ENCODE peak calls at places on chromosome 9, in four cellular contexts. Y is HEK293T, L is HepG2, X is K562. G is an unnamed sample.
A peak's percentile ranks its signal among the peaks of the same experiment; 100 is the strongest.

GRCh38 chr9:12783767-12784460 is 9.1 kb downstream of the LURAP1L start:
- DNase-seq in L (no peak), Y (no peak), X (no peak), G (no peak)

GRCh38 chr9:114047717-114048116 is 30.4 kb downstream of the AMBP start:
- DNase-seq in X (no peak), Y (no peak), L (peak; percentile 68), G (no peak)

GRCh38 chr9:89448381-89448780 is 49.5 kb downstream of the SEMA4D start:
- DNase-seq in Y (no peak), L (no peak), X (no peak), G (no peak)

GRCh38 chr9:114953917-114954316 is 23.5 kb upstream of the TNFSF8 start:
- DNase-seq in X (no peak), Y (no peak), L (no peak), G (no peak)

GRCh38 chr9:113907282-113907681 is 31.2 kb downstream of the ZNF618 start:
- DNase-seq in L (no peak), X (no peak), Y (no peak), G (no peak)

GRCh38 chr9:13386324-13386723 is 106.8 kb upstream of the MPDZ start:
- DNase-seq in L (no peak), X (no peak), Y (no peak), G (no peak)

GRCh38 chr9:125649315-125649714 is 57.7 kb downstream of the MAPKAP1 start:
- DNase-seq in Y (no peak), L (no peak), X (no peak), G (no peak)

GRCh38 chr9:131982683-131983239 is 96.9 kb downstream of the MED27 start:
- DNase-seq in L (no peak), X (no peak), Y (no peak), G (peak; percentile 37)

GRCh38 chr9:121220996-121221671 is 19.5 kb upstream of the RAB14 start:
- DNase-seq in L (no peak), X (no peak), Y (no peak), G (no peak)

GRCh38 chr9:91302831-91303230 is 58.9 kb downstream of the AUH start:
- DNase-seq in X (no peak), L (peak; percentile 12), Y (no peak), G (no peak)

GRCh38 chr9:88072831-88073365 is 65.4 kb downstream of the SPATA31C2 start:
- DNase-seq in X (no peak), L (no peak), Y (no peak), G (no peak)

GRCh38 chr9:20898885-20899554 is 132.4 kb downstream of the HACD4 start:
- DNase-seq in X (no peak), L (no peak), Y (no peak), G (no peak)

GRCh38 chr9:133252301-133252776 is 22.7 kb downstream of the ABO start:
- DNase-seq in X (no peak), L (no peak), Y (no peak), G (no peak)

GRCh38 chr9:136965771-136966484 is 11.4 kb upstream of the PTGDS start:
- DNase-seq in X (peak; percentile 56), L (no peak), Y (no peak), G (no peak)
- TF ChIP-seq FOXK2 in X (no peak), L (no peak), Y (no peak), G (no peak)

DNA sequence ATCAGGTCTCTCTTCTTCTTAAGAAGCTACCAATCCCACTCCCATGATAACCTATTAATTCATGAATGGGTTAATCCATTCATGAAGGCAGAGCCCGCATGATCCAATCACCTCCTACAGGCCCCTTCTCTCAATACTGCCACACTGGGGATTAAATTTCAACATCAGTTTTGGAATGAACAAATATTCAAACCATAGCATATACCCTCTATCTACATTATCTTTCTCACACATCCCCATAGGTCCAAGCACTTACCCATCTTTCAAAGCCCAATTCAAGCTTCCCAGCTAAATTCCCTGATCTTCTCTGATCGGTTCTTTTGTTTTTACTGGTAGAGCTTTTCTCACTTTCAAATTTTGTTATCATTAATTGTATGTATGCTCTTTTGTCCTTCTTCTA is 10.5 kb upstream of the SHOC1 start:
- DNase-seq in L (no peak), X (no peak), Y (no peak), G (no peak)
- TF ChIP-seq FOXK2 in L (no peak), X (no peak), Y (no peak), G (no peak)

DNA sequence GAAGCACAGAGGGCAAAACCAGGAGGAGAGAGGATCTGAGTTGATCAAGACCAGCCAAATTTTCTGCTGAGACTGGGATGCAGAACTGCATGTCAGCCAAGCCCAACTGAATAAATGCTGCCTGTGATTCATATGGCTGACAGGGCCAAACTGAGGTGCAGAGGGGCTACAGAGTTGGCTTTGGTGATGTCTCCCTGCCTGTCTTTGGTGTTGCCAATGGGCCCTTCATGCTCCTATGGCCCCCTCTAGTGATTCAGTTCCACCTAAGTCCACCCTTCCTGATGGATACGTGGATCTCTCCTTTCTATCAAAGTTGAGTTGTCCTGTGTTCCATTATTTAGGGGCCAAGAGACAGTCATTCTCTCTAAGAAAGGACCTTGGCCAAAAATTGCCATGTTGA is 163.6 kb upstream of the TLE4 start:
- DNase-seq in L (no peak), X (no peak), Y (peak; percentile 53), G (no peak)
- TF ChIP-seq FOXK2 in L (no peak), X (no peak), Y (no peak), G (no peak)

DNA sequence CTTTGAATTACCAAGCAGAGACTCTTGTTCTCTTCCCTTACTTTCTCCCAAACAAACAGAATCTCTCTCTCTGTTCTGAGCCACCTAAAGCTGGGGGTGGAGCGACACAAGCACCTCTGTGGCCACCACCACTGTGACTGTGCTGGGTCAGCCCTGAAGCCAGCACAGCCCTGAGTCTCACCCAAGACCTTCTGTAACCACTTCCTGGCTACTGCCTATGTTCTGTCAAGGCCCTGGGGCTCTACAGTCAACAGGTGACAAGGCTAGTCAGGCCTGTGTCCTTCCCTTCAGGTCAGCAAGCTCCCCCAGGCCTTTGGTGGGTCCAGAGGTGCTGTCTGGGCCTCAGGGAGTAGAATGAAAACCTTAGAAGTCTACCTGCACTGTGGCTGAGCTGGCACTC is 26.1 kb upstream of the SLC28A3 start:
- DNase-seq in Y (no peak), L (no peak), X (no peak), G (no peak)
- TF ChIP-seq FOXK2 in Y (no peak), L (no peak), X (no peak), G (no peak)

GRCh38 chr9:123954921-123955320 is 25.0 kb upstream of the DENND1A start:
- DNase-seq in L (no peak), X (no peak), Y (no peak), G (no peak)

GRCh38 chr9:123953601-123954011 is 23.7 kb upstream of the DENND1A start:
- DNase-seq in L (no peak), X (no peak), Y (no peak), G (no peak)

GRCh38 chr9:123957168-123957721 is 27.3 kb upstream of the DENND1A start:
- DNase-seq in X (no peak), L (no peak), Y (no peak), G (no peak)

GRCh38 chr9:123954518-123954917 is 24.6 kb upstream of the DENND1A start:
- DNase-seq in X (no peak), L (no peak), Y (no peak), G (no peak)

DNA sequence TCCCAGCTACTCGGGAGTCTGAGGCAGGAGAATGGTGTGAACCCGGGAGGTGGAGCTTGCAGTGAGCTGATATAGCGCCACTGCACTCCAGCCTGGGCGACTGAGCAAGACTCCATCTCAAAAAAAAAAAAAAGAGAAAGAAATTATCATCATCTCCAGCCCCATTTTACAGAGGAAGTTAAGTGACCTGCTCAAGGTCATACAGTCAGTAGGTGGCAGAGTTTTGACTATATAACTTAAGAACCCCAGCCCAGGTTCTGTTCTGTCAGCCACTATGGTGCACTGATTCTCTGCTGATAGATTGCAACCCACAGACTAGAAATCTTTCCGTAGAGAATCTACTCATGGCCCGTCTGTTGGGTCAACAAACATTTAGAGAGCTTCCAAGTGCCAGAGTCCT is 25.7 kb upstream of the DENND1A start:
- DNase-seq in X (no peak), L (no peak), Y (no peak), G (no peak)
- TF ChIP-seq FOXK2 in X (no peak), L (no peak), Y (no peak), G (no peak)